ENCODE peak calls at places on chromosome 5, in eight cellular contexts. S, Z, W, L, Y, X, D and V are unnamed samples.

GRCh38 chr5:107885601-107886000 is 214.9 kb upstream of the EFNA5 start:
- DNase-seq in Z (no peak), Y (no peak), S (no peak), W (no peak), D (no peak), X (no peak), L (no peak), V (no peak)

GRCh38 chr5:72799721-72800120 is 16.7 kb upstream of the TNPO1 start:
- DNase-seq in L (no peak), Z (no peak), X (no peak), S (no peak), D (no peak), Y (no peak), W (no peak), V (no peak)

GRCh38 chr5:178238711-178239592 is 6.3 kb upstream of the PHYKPL start:
- DNase-seq in Z (no peak), D (no peak), L (no peak), Y (no peak), X (no peak), S (no peak), W (no peak), V (no peak)

GRCh38 chr5:165624547-165624946 is 2119.1 kb downstream of the MAT2B start:
- DNase-seq in L (no peak), W (no peak), X (no peak), D (no peak), Y (no peak), S (no peak), Z (no peak), V (no peak)

GRCh38 chr5:168653611-168654010 is 74.4 kb upstream of the PANK3 start:
- DNase-seq in Z (no peak), X (no peak), L (no peak), S (no peak), Y (no peak), W (no peak), D (no peak), V (no peak)

GRCh38 chr5:178796165-178796945 is 63.4 kb upstream of the ZNF354B start:
- DNase-seq in W (no peak), Z (no peak), Y (no peak), S (no peak), D (no peak), X (no peak), L (no peak), V (no peak)

GRCh38 chr5:122392844-122393243 is 80.8 kb downstream of the SNCAIP start:
- DNase-seq in X (no peak), D (no peak), S (no peak), L (no peak), Y (no peak), Z (no peak), W (no peak), V (no peak)

GRCh38 chr5:91219803-91220371 is 163.2 kb downstream of the ARRDC3 start:
- DNase-seq in D (peak; percentile 24), L (peak; percentile 24), W (no peak), X (no peak), S (no peak), Y (no peak), Z (no peak), V (peak; percentile 35)

GRCh38 chr5:106415541-106415940 is 1255.2 kb downstream of the EFNA5 start:
- DNase-seq in L (no peak), W (no peak), X (no peak), Y (no peak), D (peak; percentile 18), S (no peak), Z (no peak), V (no peak)

GRCh38 chr5:2259494-2260107 is 376.9 kb upstream of the IRX4 start:
- DNase-seq in Y (no peak), S (no peak), X (no peak), W (no peak), L (no peak), D (no peak), Z (no peak), V (no peak)

GRCh38 chr5:97998946-97999345 is 774.5 kb upstream of the RGMB start:
- DNase-seq in Z (no peak), Y (no peak), W (no peak), S (no peak), L (no peak), X (no peak), D (no peak), V (no peak)

GRCh38 chr5:168724227-168724626 is 145.1 kb upstream of the PANK3 start:
- DNase-seq in Y (no peak), X (no peak), D (no peak), W (no peak), S (no peak), Z (no peak), L (no peak), V (no peak)

GRCh38 chr5:149212203-149212951 is 59.3 kb upstream of the AFAP1L1 start:
- DNase-seq in X (no peak), Z (no peak), L (no peak), W (no peak), S (no peak), Y (no peak), D (peak; percentile 35), V (no peak)

GRCh38 chr5:139689631-139690384 is 41.7 kb downstream of the CXXC5 start:
- DNase-seq in S (no peak), D (peak; percentile 66), Y (peak; percentile 85), Z (no peak), W (no peak), X (peak; percentile 74), L (peak; percentile 35), V (peak; percentile 50)

GRCh38 chr5:79512692-79513518 is 1.0 kb downstream of the HOMER1 start:
- DNase-seq in X (no peak), L (peak; percentile 35), Y (no peak), D (peak; percentile 38), S (no peak), Z (no peak), W (no peak), V (no peak)

GRCh38 chr5:139710370-139711066 is 62.4 kb downstream of the CXXC5 start:
- DNase-seq in Y (peak; percentile 52), X (peak; percentile 54), Z (no peak), D (peak; percentile 91), W (no peak), L (peak; percentile 47), S (peak; percentile 56), V (peak; percentile 62)

GRCh38 chr5:137217599-137218200 is 281.4 kb downstream of the SPOCK1 start:
- DNase-seq in L (no peak), W (no peak), X (no peak), D (no peak), S (no peak), Z (no peak), Y (no peak), V (no peak)

GRCh38 chr5:31934156-31934555 is 240.0 kb downstream of the GOLPH3 start:
- DNase-seq in S (no peak), D (no peak), X (no peak), W (no peak), Z (no peak), L (no peak), Y (no peak), V (no peak)

GRCh38 chr5:5290674-5291334 is 131.7 kb upstream of the ICE1 start:
- DNase-seq in S (no peak), Y (no peak), D (no peak), L (no peak), W (no peak), Z (no peak), X (no peak), V (no peak)

GRCh38 chr5:89457411-89458329 is 574.7 kb upstream of the MEF2C start:
- DNase-seq in W (no peak), Y (peak; percentile 9), Z (peak; percentile 7), D (peak; percentile 26), L (no peak), S (peak; percentile 29), X (no peak), V (no peak)

GRCh38 chr5:105968961-105969360 is 1701.8 kb downstream of the EFNA5 start:
- DNase-seq in W (no peak), X (no peak), L (no peak), S (no peak), D (no peak), Z (no peak), Y (no peak), V (no peak)

GRCh38 chr5:95261369-95262175 is 23.3 kb downstream of the MCTP1 start:
- DNase-seq in Z (no peak), W (no peak), L (no peak), D (peak; percentile 37), Y (no peak), S (no peak), X (no peak), V (peak; percentile 17)
- TF ChIP-seq CTCF in Z (no peak), W (peak; percentile 53), L (peak; percentile 68), D (peak; percentile 59), Y (peak; percentile 11), S (peak; percentile 7), X (no peak), V (peak; percentile 58)

GRCh38 chr5:61414806-61415205 is 82.7 kb downstream of the ZSWIM6 start:
- DNase-seq in X (no peak), L (no peak), W (no peak), D (no peak), Y (no peak), S (no peak), Z (no peak), V (no peak)

GRCh38 chr5:61412344-61412743 is 80.3 kb downstream of the ZSWIM6 start:
- DNase-seq in Y (no peak), S (no peak), L (no peak), W (no peak), Z (no peak), X (no peak), D (no peak), V (no peak)

GRCh38 chr5:61408476-61409168 is 76.6 kb downstream of the ZSWIM6 start:
- DNase-seq in D (peak; percentile 99), S (peak; percentile 99), Y (peak; percentile 99), W (peak; percentile 61), Z (peak; percentile 97), L (peak; percentile 97), X (peak; percentile 99), V (peak; percentile 98)

GRCh38 chr5:61407706-61408105 is 75.6 kb downstream of the ZSWIM6 start:
- DNase-seq in D (no peak), Z (no peak), L (no peak), S (no peak), W (no peak), X (no peak), Y (no peak), V (no peak)

DNA sequence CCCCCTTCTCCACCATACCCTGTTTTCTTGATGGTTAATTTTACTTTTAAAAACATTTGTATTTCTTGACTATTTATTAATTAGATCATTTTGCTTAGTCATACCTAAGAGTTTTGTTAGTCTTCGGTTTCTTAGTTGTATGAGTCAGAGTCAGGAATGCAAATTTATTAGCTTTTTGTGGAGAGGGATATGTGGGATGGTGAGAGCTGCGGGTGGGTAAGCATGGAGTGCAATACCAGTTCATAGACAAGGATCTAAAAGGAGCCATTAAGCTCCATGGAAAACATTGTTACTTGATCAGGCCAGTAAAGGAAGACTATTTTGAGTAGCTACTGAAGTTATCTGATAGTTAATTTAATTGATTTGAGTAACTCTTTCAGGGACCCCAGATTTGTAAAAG is 77.5 kb downstream of the ZSWIM6 start:
- DNase-seq in W (no peak), Y (no peak), X (no peak), D (peak; percentile 63), S (no peak), Z (no peak), L (peak; percentile 77), V (no peak)
- H3K4me3 ChIP-seq in W (no peak overlapping the region), Y (no peak overlapping the region), X (no peak overlapping the region), D (no peak overlapping the region), S (no peak overlapping the region), Z (peak overlapping the region; percentile 58), L (peak overlapping the region; percentile 30), V (peak overlapping the region; percentile 44)

GRCh38 chr5:173830421-173830820 is 57.7 kb upstream of the CPEB4 start:
- DNase-seq in S (no peak), X (no peak), Y (no peak), L (no peak), D (no peak), Z (no peak), W (no peak), V (no peak)
- H3K4me1 ChIP-seq in S (no peaks in the 10 kb centered on the region), X (peaks cover 3% of the 10 kb centered on the region), Y (peaks cover 18% of the 10 kb centered on the region), L (peaks cover 24% of the 10 kb centered on the region), D (peaks cover 9% of the 10 kb centered on the region), Z (peaks cover 26% of the 10 kb centered on the region), W (peaks cover 31% of the 10 kb centered on the region), V (peaks cover 4% of the 10 kb centered on the region)

GRCh38 chr5:93607367-93608258 is 24.6 kb downstream of the NR2F1 start:
- DNase-seq in Y (no peak), X (no peak), D (peak; percentile 65), Z (no peak), S (no peak), L (peak; percentile 42), W (no peak), V (peak; percentile 51)
- TF ChIP-seq CTCF in Y (no peak), X (no peak), D (peak; percentile 66), Z (peak; percentile 28), S (peak; percentile 36), L (peak; percentile 76), W (peak; percentile 54), V (peak; percentile 77)